ENCODE peak calls at places on chromosomes 6 and 20, in nine cellular contexts. Y, J, A, I, D, V, S, G and R are unnamed samples.
A peak's percentile ranks its signal among the peaks of the same experiment; 100 is the strongest.

GRCh38 chr6:84033523-84034451 is at the start of gene MRAP2:
- DNase-seq in A (no peak), J (peak; percentile 25), Y (no peak), V (peak; percentile 52), D (peak; percentile 86), S (peak; percentile 53), G (peak; percentile 58), I (peak; percentile 64), R (no peak)

GRCh38 chr6:155645328-155645727 is 189.7 kb upstream of the NOX3 start:
- DNase-seq in Y (no peak), V (no peak), D (no peak), A (no peak), J (no peak), S (no peak), G (no peak), I (no peak), R (no peak)

GRCh38 chr6:90621581-90621980 is 34.7 kb upstream of the MAP3K7 start:
- DNase-seq in A (no peak), V (no peak), D (no peak), Y (no peak), J (no peak), S (no peak), G (no peak), I (no peak), R (no peak)

GRCh38 chr20:19821605-19822004 is 63.5 kb downstream of the RIN2 start:
- DNase-seq in Y (no peak), S (no peak), I (no peak), D (no peak), V (no peak), G (no peak), A (no peak), J (no peak), R (no peak)

GRCh38 chr20:39876974-39877615 is 811.9 kb downstream of the MAFB start:
- DNase-seq in Y (no peak), G (no peak), J (no peak), S (no peak), V (peak; percentile 30), I (no peak), D (no peak), A (no peak), R (no peak)

GRCh38 chr6:136961848-136962247 is 39.7 kb downstream of the SLC35D3 start:
- DNase-seq in Y (no peak), I (no peak), J (no peak), S (no peak), A (no peak), D (no peak), V (no peak), G (no peak), R (no peak)

GRCh38 chr6:52597738-52598122 is 20.9 kb upstream of the TRAM2 start:
- DNase-seq in Y (no peak), S (no peak), A (no peak), J (no peak), D (no peak), V (no peak), G (no peak), I (no peak), R (no peak)

GRCh38 chr6:11653028-11653583 is 115.6 kb downstream of the TMEM170B start:
- DNase-seq in V (peak; percentile 46), A (no peak), Y (no peak), S (peak; percentile 49), G (no peak), I (no peak), J (no peak), D (no peak), R (peak; percentile 66)

GRCh38 chr20:61055642-61056041 is 196.4 kb upstream of the CDH4 start:
- DNase-seq in Y (no peak), G (no peak), S (no peak), J (no peak), D (no peak), I (no peak), V (no peak), A (peak; percentile 17), R (no peak)

GRCh38 chr20:3740600-3741301 is 8.3 kb downstream of the HSPA12B start:
- DNase-seq in D (no peak), I (no peak), S (no peak), Y (no peak), V (no peak), G (no peak), J (no peak), A (no peak), R (no peak)

GRCh38 chr6:159203304-159204005 is 34.3 kb downstream of the FNDC1 start:
- DNase-seq in V (no peak), Y (no peak), J (no peak), S (no peak), I (no peak), G (no peak), D (no peak), A (no peak), R (no peak)

GRCh38 chr6:15754035-15754705 is 91.3 kb upstream of the DTNBP1 start:
- DNase-seq in A (no peak), G (peak; percentile 35), V (no peak), S (no peak), I (no peak), D (peak; percentile 37), Y (no peak), J (no peak), R (no peak)

GRCh38 chr6:7243188-7243942 is 69.6 kb downstream of the SSR1 start:
- DNase-seq in G (no peak), A (no peak), I (peak; percentile 72), Y (no peak), V (no peak), D (peak; percentile 88), S (no peak), J (peak; percentile 54), R (no peak)

GRCh38 chr6:73388433-73388799 is 6.2 kb upstream of the DDX43 start:
- DNase-seq in G (no peak), A (no peak), J (no peak), S (no peak), Y (no peak), I (no peak), D (no peak), V (no peak), R (no peak)

GRCh38 chr6:64750910-64751309 is 956.1 kb downstream of the EYS start:
- DNase-seq in I (no peak), A (no peak), D (no peak), G (no peak), V (no peak), S (no peak), Y (no peak), J (no peak), R (no peak)

GRCh38 chr6:3294921-3295871 is 36.4 kb downstream of the PSMG4 start:
- DNase-seq in J (no peak), V (no peak), S (peak; percentile 53), I (no peak), D (peak; percentile 82), A (no peak), G (no peak), Y (no peak), R (peak; percentile 49)

GRCh38 chr20:4111440-4112411 is 96.4 kb upstream of the RNF24 start:
- DNase-seq in D (no peak), J (no peak), I (no peak), Y (no peak), S (no peak), V (no peak), G (no peak), A (no peak), R (no peak)

GRCh38 chr6:4817551-4817950 is 41.3 kb downstream of the CDYL start:
- DNase-seq in A (no peak), I (no peak), D (no peak), J (no peak), Y (no peak), V (no peak), S (no peak), G (no peak), R (no peak)

GRCh38 chr6:12748815-12749521 is 32.4 kb downstream of the PHACTR1 start:
- DNase-seq in D (peak; percentile 87), A (no peak), Y (no peak), G (no peak), V (no peak), J (no peak), I (no peak), S (peak; percentile 14), R (no peak)

GRCh38 chr6:36345681-36346417 is 9.2 kb upstream of the BNIP5 start:
- DNase-seq in I (peak; percentile 36), D (no peak), A (no peak), S (peak; percentile 7), Y (no peak), V (peak; percentile 29), G (no peak), J (no peak), R (no peak)

GRCh38 chr20:13891575-13891974 is 98.8 kb downstream of the SEL1L2 start:
- DNase-seq in V (no peak), J (no peak), A (no peak), G (no peak), Y (no peak), D (no peak), I (no peak), S (no peak), R (no peak)

GRCh38 chr6:128600397-128600951 is 80.1 kb upstream of the PTPRK start:
- DNase-seq in Y (no peak), G (no peak), D (no peak), J (no peak), A (no peak), I (peak; percentile 35), S (no peak), V (no peak), R (no peak)

GRCh38 chr6:120055071-120055470 is 705.5 kb upstream of the MAN1A1 start:
- DNase-seq in I (no peak), S (no peak), G (no peak), A (no peak), J (no peak), Y (no peak), V (no peak), D (no peak), R (peak; percentile 46)

GRCh38 chr6:29596381-29596900 is 11.5 kb downstream of the OR2H2 start:
- DNase-seq in J (no peak), G (no peak), I (no peak), A (no peak), D (no peak), Y (no peak), S (no peak), V (no peak), R (no peak)

GRCh38 chr6:113530769-113531168 is 326.4 kb upstream of the MARCKS start:
- DNase-seq in S (no peak), J (no peak), D (no peak), Y (no peak), A (no peak), I (no peak), G (no peak), V (no peak), R (no peak)

GRCh38 chr6:11689847-11690246 is 88.8 kb downstream of the ADTRP start:
- DNase-seq in G (no peak), S (no peak), A (no peak), V (no peak), J (no peak), D (no peak), I (no peak), Y (no peak), R (no peak)